ENCODE peak calls at places on chromosome 13, in nine cellular contexts. F is ELR; E is germinal center; T is globus pallidus; I is T-helper 1 cell; D is OCI-LY7; U is activated naive CD8-positive, alpha-beta T cell treated with anti-CD3 and anti-CD28 coated beads, Interleukin-2, amount 50 U/mL, for 24 hours; R is stimulated activated CD4-positive, alpha-beta T cell treated with anti-CD3 and anti-CD28 coated beads, Interleukin-1b, Interleukin-23, amount 100 ng/mL, for 1 hour; N is CD8-positive, alpha-beta memory T cell. X is an unnamed sample.
A peak's percentile ranks its signal among the peaks of the same experiment; 100 is the strongest.

GRCh38 chr13:48492123-48493075 is 40.5 kb downstream of the RCBTB2 start:
- DNase-seq in F (peak; percentile 86), E (peak; percentile 77), T (peak; percentile 80), I (peak; percentile 51), D (peak; percentile 89), U (peak; percentile 72), R (no peak), N (peak; percentile 75), X (peak; percentile 52)

GRCh38 chr13:95267662-95268369 is 33.4 kb downstream of the ABCC4 start:
- DNase-seq in F (peak; percentile 92), E (no peak), T (no peak), I (no peak), D (no peak), U (no peak), R (no peak), N (no peak), X (no peak)

GRCh38 chr13:89627991-89628390 is 1719.5 kb upstream of the MIR17HG start:
- DNase-seq in F (peak; percentile 78), E (no peak), T (no peak), I (no peak), D (no peak), U (no peak), R (no peak), N (no peak), X (no peak)

GRCh38 chr13:25380082-25380481 is 8.3 kb downstream of the ATP8A2 start:
- DNase-seq in F (no peak), E (no peak), T (no peak), I (no peak), D (no peak), U (no peak), R (no peak), N (no peak), X (no peak)

GRCh38 chr13:113639661-113640262 is 18.2 kb downstream of the ATP4B start:
- DNase-seq in F (no peak), E (no peak), T (no peak), I (no peak), D (no peak), U (no peak), R (no peak), N (peak; percentile 39), X (no peak)

GRCh38 chr13:106986033-106986484 is 418.1 kb upstream of the ARGLU1 start:
- DNase-seq in F (no peak), E (no peak), T (no peak), I (no peak), D (no peak), U (no peak), R (no peak), N (no peak), X (no peak)

GRCh38 chr13:79297128-79297527 is 108.9 kb downstream of the RBM26 start:
- DNase-seq in F (no peak), E (peak; percentile 54), T (no peak), I (no peak), D (no peak), U (no peak), R (no peak), N (no peak), X (no peak)

GRCh38 chr13:26202365-26202972 is 19.6 kb downstream of the RNF6 start:
- DNase-seq in F (no peak), E (no peak), T (no peak), I (no peak), D (no peak), U (no peak), R (no peak), N (no peak), X (no peak)

GRCh38 chr13:56349866-56350265 is 790.9 kb upstream of the PRR20A start:
- DNase-seq in F (no peak), E (no peak), T (no peak), I (no peak), D (no peak), U (no peak), R (no peak), N (no peak), X (no peak)

GRCh38 chr13:77448689-77449088 is 86.8 kb upstream of the SCEL start:
- DNase-seq in F (no peak), E (no peak), T (peak; percentile 17), I (no peak), D (no peak), U (no peak), R (no peak), N (no peak), X (no peak)

GRCh38 chr13:91946498-91947070 is 548.2 kb downstream of the GPC5 start:
- DNase-seq in F (peak; percentile 0), E (no peak), T (peak; percentile 27), I (no peak), D (peak; percentile 64), U (no peak), R (no peak), N (no peak), X (peak; percentile 7)

GRCh38 chr13:26941345-26942174 is 181.0 kb upstream of the GPR12 start:
- DNase-seq in F (peak; percentile 86), E (no peak), T (no peak), I (no peak), D (no peak), U (no peak), R (no peak), N (no peak), X (no peak)

GRCh38 chr13:32225494-32225931 is 89.7 kb downstream of the ZAR1L start:
- DNase-seq in F (peak; percentile 45), E (no peak), T (no peak), I (no peak), D (no peak), U (no peak), R (no peak), N (no peak), X (no peak)

GRCh38 chr13:50016421-50016820 is 1.2 kb downstream of the KCNRG start:
- DNase-seq in F (no peak), E (no peak), T (no peak), I (no peak), D (no peak), U (no peak), R (no peak), N (no peak), X (no peak)

GRCh38 chr13:84296386-84296785 is 414.1 kb upstream of the SLITRK1 start:
- DNase-seq in F (no peak), E (no peak), T (no peak), I (no peak), D (no peak), U (no peak), R (no peak), N (no peak), X (no peak)

GRCh38 chr13:95677564-95678386 is 836 bp downstream of the DNAJC3 start:
- DNase-seq in F (peak; percentile 54), E (no peak), T (no peak), I (no peak), D (peak; percentile 0), U (no peak), R (no peak), N (peak; percentile 21), X (no peak)

GRCh38 chr13:43522788-43523187 is 264.0 kb downstream of the ENOX1 start:
- DNase-seq in F (peak; percentile 13), E (no peak), T (no peak), I (no peak), D (no peak), U (no peak), R (no peak), N (no peak), X (no peak)

GRCh38 chr13:113792821-113793717 is 34.0 kb downstream of the TMEM255B start:
- DNase-seq in F (no peak), E (no peak), T (no peak), I (no peak), D (no peak), U (no peak), R (no peak), N (no peak), X (no peak)

GRCh38 chr13:79519252-79519651 is 38.3 kb downstream of the NDFIP2 start:
- DNase-seq in F (peak; percentile 79), E (no peak), T (no peak), I (no peak), D (no peak), U (no peak), R (no peak), N (no peak), X (no peak)

GRCh38 chr13:43785681-43786471 is 896 bp downstream of the ENOX1 start:
- DNase-seq in F (peak; percentile 58), E (peak; percentile 39), T (peak; percentile 92), I (no peak), D (peak; percentile 9), U (peak; percentile 25), R (no peak), N (no peak), X (peak; percentile 58)

GRCh38 chr13:51825681-51826254 is 19.2 kb downstream of the TMEM272 start:
- DNase-seq in F (no peak), E (no peak), T (no peak), I (no peak), D (no peak), U (no peak), R (no peak), N (peak; percentile 25), X (no peak)

GRCh38 chr13:44365008-44365407 is 8.6 kb upstream of the SERP2 start:
- DNase-seq in F (peak; percentile 83), E (no peak), T (no peak), I (no peak), D (no peak), U (no peak), R (no peak), N (no peak), X (no peak)

X was measured in GM20000.